ENCODE peak calls at places on chromosomes 2 and 18, in seven cellular contexts. U is HT1080, I is T-helper 1 cell, W is fibroblast of mammary gland, S is tibial artery, Q is A172, P is nephron progenitor cell. M is an unnamed sample.

GRCh38 chr2:197205590-197206215 is 104.9 kb downstream of the ANKRD44 start:
- DNase-seq in U (no peak), I (peak; percentile 85), W (no peak), S (no peak), Q (no peak), P (no peak), M (no peak)

GRCh38 chr2:173059941-173060575 is 15.6 kb upstream of the MAP3K20 start:
- DNase-seq in U (no peak), I (no peak), W (peak; percentile 76), S (no peak), Q (no peak), P (no peak), M (no peak)

GRCh38 chr2:99860720-99861375 is 281.5 kb downstream of the AFF3 start:
- DNase-seq in U (no peak), I (no peak), W (peak; percentile 28), S (no peak), Q (no peak), P (no peak), M (no peak)

GRCh38 chr18:23631746-23632145 is 31.0 kb downstream of the ANKRD29 start:
- DNase-seq in U (no peak), I (no peak), W (no peak), S (no peak), Q (no peak), P (no peak), M (no peak)

GRCh38 chr2:224518806-224519580 is 66.2 kb downstream of the CUL3 start:
- DNase-seq in U (peak; percentile 18), I (no peak), W (peak; percentile 74), S (no peak), Q (no peak), P (no peak), M (no peak)

GRCh38 chr2:95334916-95335641 is 37.9 kb downstream of the KCNIP3 start:
- DNase-seq in U (no peak), I (no peak), W (peak; percentile 64), S (no peak), Q (peak; percentile 28), P (no peak), M (no peak)

GRCh38 chr18:45859334-45859733 is 33.9 kb downstream of the SIGLEC15 start:
- DNase-seq in U (no peak), I (no peak), W (no peak), S (no peak), Q (no peak), P (no peak), M (no peak)

GRCh38 chr2:11688222-11689069 is 18.5 kb upstream of the NTSR2 start:
- DNase-seq in U (peak; percentile 83), I (peak; percentile 85), W (peak; percentile 75), S (peak; percentile 88), Q (peak; percentile 82), P (peak; percentile 87), M (peak; percentile 86)

GRCh38 chr18:12532661-12533060 is 124.9 kb downstream of the PRELID3A start:
- DNase-seq in U (no peak), I (no peak), W (no peak), S (no peak), Q (no peak), P (no peak), M (no peak)